ENCODE peak calls at places on chromosome 9, in ten cellular contexts. One of them, this sample, is unnamed.

GRCh38 chr9:115591584-115591984 is 473.6 kb upstream of the TNC start:
- DNase-seq in Peyer's patch: no peak
- DNase-seq in heart left ventricle: peak
- DNase-seq in A549: peak
- DNase-seq in ovary: no peak
- DNase-seq in tibial nerve: peak
- DNase-seq in GM12891: no peak
- DNase-seq in IMR-90: peak
- DNase-seq in stomach: peak
- DNase-seq in uterus: peak
- DNase-seq in this sample: peak

GRCh38 chr9:109728696-109729300 is 51.2 kb upstream of the PALM2AKAP2 start:
- DNase-seq in Peyer's patch: no peak
- DNase-seq in heart left ventricle: no peak
- DNase-seq in A549: no peak
- DNase-seq in ovary: no peak
- DNase-seq in tibial nerve: no peak
- DNase-seq in GM12891: no peak
- DNase-seq in IMR-90: no peak
- DNase-seq in stomach: no peak
- DNase-seq in uterus: no peak
- DNase-seq in this sample: no peak

GRCh38 chr9:115642285-115642684 is 511.3 kb upstream of the PAPPA start:
- DNase-seq in Peyer's patch: no peak
- DNase-seq in heart left ventricle: no peak
- DNase-seq in A549: no peak
- DNase-seq in ovary: no peak
- DNase-seq in tibial nerve: no peak
- DNase-seq in GM12891: no peak
- DNase-seq in IMR-90: peak
- DNase-seq in stomach: no peak
- DNase-seq in uterus: no peak
- DNase-seq in this sample: no peak

GRCh38 chr9:69120380-69121154 is 53.5 kb upstream of the TJP2 start:
- DNase-seq in Peyer's patch: peak
- DNase-seq in heart left ventricle: peak
- DNase-seq in A549: peak
- DNase-seq in ovary: peak
- DNase-seq in tibial nerve: no peak
- DNase-seq in GM12891: peak
- DNase-seq in IMR-90: no peak
- DNase-seq in stomach: peak
- DNase-seq in uterus: peak
- DNase-seq in this sample: no peak

GRCh38 chr9:27413507-27414214 is 110.4 kb upstream of the IFNK start:
- DNase-seq in Peyer's patch: no peak
- DNase-seq in heart left ventricle: no peak
- DNase-seq in A549: no peak
- DNase-seq in ovary: no peak
- DNase-seq in tibial nerve: no peak
- DNase-seq in GM12891: no peak
- DNase-seq in IMR-90: no peak
- DNase-seq in stomach: no peak
- DNase-seq in uterus: no peak
- DNase-seq in this sample: no peak

GRCh38 chr9:133566382-133566781 is 31.9 kb downstream of the ADAMTSL2 start:
- DNase-seq in Peyer's patch: no peak
- DNase-seq in heart left ventricle: no peak
- DNase-seq in A549: no peak
- DNase-seq in ovary: no peak
- DNase-seq in tibial nerve: no peak
- DNase-seq in GM12891: no peak
- DNase-seq in IMR-90: no peak
- DNase-seq in stomach: no peak
- DNase-seq in uterus: no peak
- DNase-seq in this sample: no peak

GRCh38 chr9:110835859-110836271 is 167.3 kb downstream of the MUSK start:
- DNase-seq in Peyer's patch: no peak
- DNase-seq in heart left ventricle: no peak
- DNase-seq in A549: peak
- DNase-seq in ovary: no peak
- DNase-seq in tibial nerve: no peak
- DNase-seq in GM12891: no peak
- DNase-seq in IMR-90: peak
- DNase-seq in stomach: no peak
- DNase-seq in uterus: no peak
- DNase-seq in this sample: no peak

GRCh38 chr9:103942171-103942570 is 151.9 kb upstream of the SMC2 start:
- DNase-seq in Peyer's patch: no peak
- DNase-seq in heart left ventricle: no peak
- DNase-seq in A549: no peak
- DNase-seq in ovary: no peak
- DNase-seq in tibial nerve: no peak
- DNase-seq in GM12891: no peak
- DNase-seq in IMR-90: no peak
- DNase-seq in stomach: no peak
- DNase-seq in uterus: no peak
- DNase-seq in this sample: no peak

DNA sequence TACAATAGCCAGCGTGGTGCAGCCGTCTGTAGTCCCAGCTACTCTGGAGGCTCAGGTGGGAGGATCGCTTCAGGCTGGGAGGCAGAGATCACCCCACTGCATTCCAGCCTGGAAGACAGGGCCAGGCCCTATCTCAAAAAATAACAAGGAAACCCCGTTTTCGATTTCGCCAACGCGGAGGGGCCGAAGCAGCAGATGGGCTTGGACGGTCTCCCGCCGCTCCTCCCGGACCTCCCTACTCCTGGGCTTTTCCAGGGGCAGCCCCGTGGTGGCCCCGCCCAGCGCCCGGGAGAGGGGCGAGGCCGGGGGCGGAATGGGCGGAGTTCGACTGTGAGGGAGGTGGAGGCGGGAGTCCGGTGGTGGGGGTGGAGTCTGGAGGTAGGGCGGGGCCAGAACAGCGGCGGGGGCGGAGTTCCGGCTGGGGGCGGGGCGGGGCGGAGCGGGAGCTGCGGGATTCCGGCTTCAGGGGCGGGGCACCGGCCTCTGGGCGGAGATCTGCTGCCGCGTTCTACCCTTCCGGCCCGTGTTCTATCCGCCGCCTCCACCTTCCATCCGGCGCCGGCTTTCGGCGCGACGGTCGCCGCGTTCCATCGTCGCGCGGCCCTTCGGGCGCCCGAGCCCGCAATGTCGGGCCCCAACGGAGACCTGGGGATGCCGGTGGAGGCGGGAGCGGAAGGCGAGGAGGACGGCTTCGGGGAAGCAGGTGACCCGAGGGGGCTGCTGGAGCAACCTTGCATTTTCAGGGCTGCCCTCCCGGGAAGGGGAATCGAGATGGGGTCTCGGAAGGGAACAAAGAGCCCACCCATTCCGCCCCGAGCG is at the start of gene BBLN:
- DNase-seq in Peyer's patch: peak
- DNase-seq in heart left ventricle: peak
- DNase-seq in A549: peak
- DNase-seq in ovary: peak
- DNase-seq in tibial nerve: peak
- DNase-seq in GM12891: peak
- DNase-seq in IMR-90: peak
- DNase-seq in stomach: peak
- DNase-seq in uterus: peak
- DNase-seq in this sample: peak
- TF ChIP-seq POLR2A in Peyer's patch: peak
- TF ChIP-seq POLR2A in heart left ventricle: peak
- TF ChIP-seq POLR2A in A549: peak
- TF ChIP-seq POLR2A in ovary: peak
- TF ChIP-seq POLR2A in tibial nerve: no peak
- TF ChIP-seq POLR2A in GM12891: peak
- TF ChIP-seq POLR2A in IMR-90: peak
- TF ChIP-seq POLR2A in stomach: no peak
- TF ChIP-seq POLR2A in uterus: peak
- TF ChIP-seq POLR2A in this sample: peak

GRCh38 chr9:64057553-64057952 is 1227.5 kb downstream of the FOXD4L5 start:
- DNase-seq in Peyer's patch: no peak
- DNase-seq in heart left ventricle: no peak
- DNase-seq in A549: no peak
- DNase-seq in ovary: no peak
- DNase-seq in tibial nerve: no peak
- DNase-seq in GM12891: no peak
- DNase-seq in IMR-90: no peak
- DNase-seq in stomach: no peak
- DNase-seq in uterus: no peak
- DNase-seq in this sample: no peak
- TF ChIP-seq POLR2A in Peyer's patch: no peak
- TF ChIP-seq POLR2A in heart left ventricle: no peak
- TF ChIP-seq POLR2A in A549: no peak
- TF ChIP-seq POLR2A in ovary: no peak
- TF ChIP-seq POLR2A in tibial nerve: no peak
- TF ChIP-seq POLR2A in GM12891: no peak
- TF ChIP-seq POLR2A in IMR-90: no peak
- TF ChIP-seq POLR2A in stomach: no peak
- TF ChIP-seq POLR2A in uterus: no peak
- TF ChIP-seq POLR2A in this sample: no peak

GRCh38 chr9:97506264-97506663 is 4.8 kb downstream of the TMOD1 start:
- DNase-seq in Peyer's patch: no peak
- DNase-seq in heart left ventricle: no peak
- DNase-seq in A549: no peak
- DNase-seq in ovary: no peak
- DNase-seq in tibial nerve: no peak
- DNase-seq in GM12891: no peak
- DNase-seq in IMR-90: no peak
- DNase-seq in stomach: no peak
- DNase-seq in uterus: no peak
- DNase-seq in this sample: no peak

GRCh38 chr9:97502984-97503861 is 1.8 kb downstream of the TMOD1 start:
- DNase-seq in Peyer's patch: no peak
- DNase-seq in heart left ventricle: no peak
- DNase-seq in A549: no peak
- DNase-seq in ovary: no peak
- DNase-seq in tibial nerve: no peak
- DNase-seq in GM12891: no peak
- DNase-seq in IMR-90: no peak
- DNase-seq in stomach: no peak
- DNase-seq in uterus: no peak
- DNase-seq in this sample: no peak

GRCh38 chr9:97505845-97506244 is 4.4 kb downstream of the TMOD1 start:
- DNase-seq in Peyer's patch: no peak
- DNase-seq in heart left ventricle: no peak
- DNase-seq in A549: no peak
- DNase-seq in ovary: no peak
- DNase-seq in tibial nerve: no peak
- DNase-seq in GM12891: no peak
- DNase-seq in IMR-90: no peak
- DNase-seq in stomach: no peak
- DNase-seq in uterus: no peak
- DNase-seq in this sample: no peak

GRCh38 chr9:97503862-97504210 is 2.4 kb downstream of the TMOD1 start:
- DNase-seq in Peyer's patch: no peak
- DNase-seq in heart left ventricle: no peak
- DNase-seq in A549: no peak
- DNase-seq in ovary: no peak
- DNase-seq in tibial nerve: no peak
- DNase-seq in GM12891: no peak
- DNase-seq in IMR-90: no peak
- DNase-seq in stomach: no peak
- DNase-seq in uterus: no peak
- DNase-seq in this sample: no peak

DNA sequence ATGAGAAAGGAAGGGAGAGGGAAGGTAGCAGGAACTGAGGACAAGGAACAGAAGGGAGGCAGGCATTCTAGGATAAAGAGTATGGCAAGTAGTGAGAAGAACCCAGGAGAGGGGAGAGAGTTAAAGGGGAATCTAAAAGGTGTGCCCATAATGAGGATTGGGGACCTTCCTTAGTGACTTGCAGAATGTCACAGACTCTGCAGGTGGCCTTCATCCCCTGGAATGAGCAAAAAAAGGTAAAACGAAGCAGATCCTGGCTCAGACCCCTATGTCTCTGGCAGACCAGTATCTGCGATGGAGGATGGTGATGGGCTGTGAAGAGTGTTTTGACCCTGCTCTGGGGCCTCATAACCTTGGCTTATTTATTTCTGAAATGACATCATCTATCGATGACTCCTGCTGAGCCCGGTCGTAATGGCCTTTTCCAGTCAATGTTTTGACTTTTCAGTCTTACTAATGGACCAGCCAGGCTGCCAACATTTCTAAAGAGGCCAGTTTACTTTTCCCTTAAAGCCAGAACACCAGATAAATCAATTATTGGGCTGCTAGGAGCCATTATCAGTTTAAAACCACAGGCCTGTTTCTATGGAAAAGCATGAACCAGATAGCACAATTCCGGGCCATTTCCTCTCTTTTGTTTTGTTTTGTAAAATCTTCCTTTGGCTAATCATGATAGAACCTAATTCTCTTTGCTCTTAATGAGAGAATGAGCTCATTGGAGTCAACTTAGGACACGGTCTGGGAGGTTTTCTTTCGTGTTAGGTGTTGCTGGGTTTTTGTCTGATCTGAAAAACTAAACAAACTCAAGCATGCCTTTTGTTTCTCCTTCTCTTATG is 3.1 kb downstream of the TMOD1 start:
- DNase-seq in Peyer's patch: no peak
- DNase-seq in heart left ventricle: no peak
- DNase-seq in A549: no peak
- DNase-seq in ovary: no peak
- DNase-seq in tibial nerve: no peak
- DNase-seq in GM12891: no peak
- DNase-seq in IMR-90: peak
- DNase-seq in stomach: no peak
- DNase-seq in uterus: peak
- DNase-seq in this sample: no peak
- TF ChIP-seq POLR2A in Peyer's patch: no peak
- TF ChIP-seq POLR2A in heart left ventricle: no peak
- TF ChIP-seq POLR2A in A549: no peak
- TF ChIP-seq POLR2A in ovary: no peak
- TF ChIP-seq POLR2A in tibial nerve: no peak
- TF ChIP-seq POLR2A in GM12891: no peak
- TF ChIP-seq POLR2A in IMR-90: no peak
- TF ChIP-seq POLR2A in stomach: no peak
- TF ChIP-seq POLR2A in uterus: no peak
- TF ChIP-seq POLR2A in this sample: no peak

GRCh38 chr9:16708638-16709435 is 161.6 kb downstream of the BNC2 start:
- DNase-seq in Peyer's patch: no peak
- DNase-seq in heart left ventricle: no peak
- DNase-seq in A549: no peak
- DNase-seq in ovary: no peak
- DNase-seq in tibial nerve: no peak
- DNase-seq in GM12891: no peak
- DNase-seq in IMR-90: peak
- DNase-seq in stomach: no peak
- DNase-seq in uterus: no peak
- DNase-seq in this sample: no peak

GRCh38 chr9:16701347-16701746 is 169.1 kb downstream of the BNC2 start:
- DNase-seq in Peyer's patch: no peak
- DNase-seq in heart left ventricle: no peak
- DNase-seq in A549: no peak
- DNase-seq in ovary: no peak
- DNase-seq in tibial nerve: no peak
- DNase-seq in GM12891: no peak
- DNase-seq in IMR-90: no peak
- DNase-seq in stomach: no peak
- DNase-seq in uterus: no peak
- DNase-seq in this sample: no peak

GRCh38 chr9:16704096-16704488 is 166.4 kb downstream of the BNC2 start:
- DNase-seq in Peyer's patch: no peak
- DNase-seq in heart left ventricle: no peak
- DNase-seq in A549: no peak
- DNase-seq in ovary: no peak
- DNase-seq in tibial nerve: no peak
- DNase-seq in GM12891: no peak
- DNase-seq in IMR-90: no peak
- DNase-seq in stomach: no peak
- DNase-seq in uterus: no peak
- DNase-seq in this sample: no peak

GRCh38 chr9:16705121-16705604 is 165.3 kb downstream of the BNC2 start:
- DNase-seq in Peyer's patch: peak
- DNase-seq in heart left ventricle: peak
- DNase-seq in A549: peak
- DNase-seq in ovary: peak
- DNase-seq in tibial nerve: peak
- DNase-seq in GM12891: no peak
- DNase-seq in IMR-90: peak
- DNase-seq in stomach: peak
- DNase-seq in uterus: peak
- DNase-seq in this sample: peak

DNA sequence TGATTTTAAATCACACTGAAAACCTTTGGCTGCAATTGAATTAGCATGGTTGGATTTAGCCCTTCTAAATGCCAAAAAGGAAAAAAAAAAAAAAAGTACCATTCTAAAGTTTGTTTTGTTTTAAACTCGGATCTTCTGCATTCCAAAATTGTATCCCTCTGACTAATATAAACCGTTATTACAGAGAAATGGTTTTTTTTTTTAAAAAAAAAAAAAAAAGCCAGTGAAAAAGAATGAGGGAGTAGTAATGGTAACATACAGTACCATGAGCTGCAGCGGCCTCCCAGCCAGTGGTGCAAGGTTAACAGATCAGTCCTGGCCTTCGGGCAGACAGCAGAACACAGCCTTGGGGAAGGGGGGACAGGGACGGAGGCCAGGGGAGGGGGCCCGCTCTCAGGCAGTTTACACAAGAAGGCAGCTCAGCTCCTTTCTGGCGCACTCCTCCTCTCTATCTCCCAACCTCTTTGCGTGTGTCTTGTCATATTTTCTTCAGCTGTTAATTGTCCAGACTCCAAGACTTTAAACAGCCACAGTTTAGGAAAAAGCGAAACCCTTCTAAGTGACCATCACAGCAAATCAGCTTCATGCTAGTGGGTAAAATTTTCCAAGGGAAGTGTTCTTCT is 165.9 kb downstream of the BNC2 start:
- DNase-seq in Peyer's patch: no peak
- DNase-seq in heart left ventricle: peak
- DNase-seq in A549: peak
- DNase-seq in ovary: peak
- DNase-seq in tibial nerve: no peak
- DNase-seq in GM12891: no peak
- DNase-seq in IMR-90: peak
- DNase-seq in stomach: no peak
- DNase-seq in uterus: peak
- DNase-seq in this sample: peak
- TF ChIP-seq POLR2A in Peyer's patch: no peak
- TF ChIP-seq POLR2A in heart left ventricle: no peak
- TF ChIP-seq POLR2A in A549: no peak
- TF ChIP-seq POLR2A in ovary: no peak
- TF ChIP-seq POLR2A in tibial nerve: no peak
- TF ChIP-seq POLR2A in GM12891: no peak
- TF ChIP-seq POLR2A in IMR-90: peak
- TF ChIP-seq POLR2A in stomach: no peak
- TF ChIP-seq POLR2A in uterus: no peak
- TF ChIP-seq POLR2A in this sample: no peak